ENCODE peak calls at places on chromosome 7, in seven cellular contexts. L, E, X, H, Y, S and V are unnamed samples. For H3K36me3 and H3K27me3, the result is how much of the 10 kb centered on the place peaks cover.

GRCh38 chr7:81846398-81846797 is 76.6 kb upstream of the HGF start:
- DNase-seq in L (no peak), E (peak), X (no peak), H (peak), Y (no peak), S (no peak), V (no peak)

GRCh38 chr7:36790280-36790679 is 66.0 kb upstream of the AOAH start:
- DNase-seq in L (no peak), E (no peak), X (no peak), H (no peak), Y (no peak), S (no peak), V (no peak)

GRCh38 chr7:111771638-111772037 is 209.3 kb upstream of the IMMP2L start:
- DNase-seq in L (no peak), E (no peak), X (no peak), H (no peak), Y (no peak), S (no peak), V (peak)

GRCh38 chr7:65004575-65004974 is 1.9 kb downstream of the ERV3-1 start:
- DNase-seq in L (no peak), E (no peak), X (no peak), H (no peak), Y (no peak), S (no peak), V (no peak)

GRCh38 chr7:106281919-106282318 is 2.9 kb downstream of the NAMPT start:
- DNase-seq in L (no peak), E (no peak), X (no peak), H (no peak), Y (no peak), S (no peak), V (no peak)

GRCh38 chr7:69399038-69399800 is 199.1 kb upstream of the AUTS2 start:
- DNase-seq in L (peak), E (no peak), X (no peak), H (peak), Y (peak), S (no peak), V (peak)

GRCh38 chr7:78090616-78091015 is 292.0 kb downstream of the PHTF2 start:
- DNase-seq in L (no peak), E (no peak), X (no peak), H (peak), Y (no peak), S (no peak), V (no peak)

GRCh38 chr7:142556745-142557144 is 192.5 kb upstream of the PRSS1 start:
- DNase-seq in L (no peak), E (peak), X (no peak), H (peak), Y (peak), S (no peak), V (peak)

GRCh38 chr7:150903627-150904026 is 51.3 kb downstream of the AOC1 start:
- DNase-seq in L (no peak), E (peak), X (peak), H (peak), Y (no peak), S (peak), V (no peak)

GRCh38 chr7:55127622-55128081 is 108.8 kb downstream of the EGFR start:
- DNase-seq in L (no peak), E (peak), X (no peak), H (peak), Y (no peak), S (no peak), V (no peak)

GRCh38 chr7:118214051-118214832 is 10.3 kb upstream of the ANKRD7 start:
- DNase-seq in L (peak), E (peak), X (peak), H (peak), Y (no peak), S (peak), V (no peak)

GRCh38 chr7:87231243-87231642 is 11.7 kb upstream of the TMEM243 start:
- DNase-seq in L (no peak), E (peak), X (no peak), H (no peak), Y (no peak), S (peak), V (no peak)

GRCh38 chr7:45573636-45574470 is at the start of gene ADCY1:
- DNase-seq in L (peak), E (no peak), X (no peak), H (peak), Y (peak), S (peak), V (peak)

GRCh38 chr7:118152632-118153031 is 31.3 kb upstream of the LSM8 start:
- DNase-seq in L (no peak), E (no peak), X (no peak), H (peak), Y (no peak), S (no peak), V (no peak)

GRCh38 chr7:100544949-100545635 is 6.1 kb downstream of the AGFG2 start:
- DNase-seq in L (no peak), E (no peak), X (no peak), H (peak), Y (no peak), S (no peak), V (no peak)

GRCh38 chr7:32019008-32019578 is 51.1 kb downstream of the PDE1C start:
- DNase-seq in L (no peak), E (no peak), X (no peak), H (no peak), Y (no peak), S (no peak), V (no peak)

GRCh38 chr7:157495177-157495553 is 158.4 kb downstream of the DNAJB6 start:
- DNase-seq in L (no peak), E (no peak), X (no peak), H (no peak), Y (no peak), S (no peak), V (no peak)

GRCh38 chr7:12244129-12244528 is 33.0 kb downstream of the TMEM106B start:
- DNase-seq in L (no peak), E (no peak), X (no peak), H (peak), Y (peak), S (no peak), V (peak)

GRCh38 chr7:77655836-77656455 is 40.3 kb upstream of the RSBN1L start:
- DNase-seq in L (no peak), E (no peak), X (no peak), H (no peak), Y (no peak), S (no peak), V (no peak)

GRCh38 chr7:17147409-17147808 is 151.0 kb upstream of the AHR start:
- DNase-seq in L (no peak), E (no peak), X (no peak), H (peak), Y (no peak), S (no peak), V (no peak)

GRCh38 chr7:112129655-112130323 is 76.4 kb downstream of the DOCK4 start:
- DNase-seq in L (no peak), E (peak), X (no peak), H (no peak), Y (peak), S (no peak), V (no peak)

GRCh38 chr7:42164946-42165345 is 72.1 kb downstream of the GLI3 start:
- DNase-seq in L (no peak), E (no peak), X (no peak), H (no peak), Y (no peak), S (no peak), V (no peak)

GRCh38 chr7:47839381-47839780 is 108.9 kb downstream of the PKD1L1 start:
- DNase-seq in L (no peak), E (no peak), X (no peak), H (no peak), Y (no peak), S (no peak), V (no peak)

GRCh38 chr7:8700076-8700624 is 266.7 kb downstream of the NXPH1 start:
- DNase-seq in L (no peak), E (no peak), X (no peak), H (no peak), Y (no peak), S (no peak), V (no peak)

GRCh38 chr7:128108641-128109423 is 77.6 kb upstream of the LRRC4 start:
- DNase-seq in L (peak), E (no peak), X (peak), H (no peak), Y (no peak), S (no peak), V (no peak)

GRCh38 chr7:150978136-150978789 is at the start of gene KCNH2:
- DNase-seq in L (no peak), E (peak), X (peak), H (no peak), Y (peak), S (peak), V (peak)

GRCh38 chr7:35261476-35262285 is 7.8 kb upstream of the TBX20 start:
- DNase-seq in L (no peak), E (no peak), X (peak), H (no peak), Y (peak), S (peak), V (peak)

GRCh38 chr7:105429746-105430612 is 41.3 kb upstream of the SRPK2 start:
- DNase-seq in L (no peak), E (peak), X (no peak), H (peak), Y (peak), S (no peak), V (no peak)

GRCh38 chr7:142248-142955 is 50.0 kb upstream of the FAM20C start:
- DNase-seq in L (no peak), E (peak), X (peak), H (no peak), Y (no peak), S (peak), V (no peak)

GRCh38 chr7:131605280-131605878 is 49.0 kb upstream of the PODXL start:
- DNase-seq in L (no peak), E (no peak), X (no peak), H (peak), Y (peak), S (no peak), V (peak)

GRCh38 chr7:70432567-70433001 is 699.4 kb upstream of the GALNT17 start:
- DNase-seq in L (no peak), E (no peak), X (peak), H (no peak), Y (no peak), S (no peak), V (no peak)

GRCh38 chr7:132402751-132403245 is 173.5 kb downstream of the PLXNA4 start:
- DNase-seq in L (peak), E (peak), X (peak), H (peak), Y (no peak), S (no peak), V (no peak)

GRCh38 chr7:11818281-11818680 is 13.7 kb downstream of the THSD7A start:
- DNase-seq in L (no peak), E (no peak), X (no peak), H (no peak), Y (no peak), S (no peak), V (no peak)

GRCh38 chr7:113394856-113395255 is 276.5 kb upstream of the SMIM30 start:
- DNase-seq in L (no peak), E (no peak), X (no peak), H (no peak), Y (peak), S (no peak), V (peak)

GRCh38 chr7:122893486-122893885 is 7.2 kb upstream of the CADPS2 start:
- DNase-seq in L (no peak), E (no peak), X (no peak), H (no peak), Y (no peak), S (no peak), V (no peak)

GRCh38 chr7:84589012-84589411 is 394.4 kb upstream of the SEMA3A start:
- DNase-seq in L (peak), E (no peak), X (no peak), H (no peak), Y (no peak), S (no peak), V (no peak)

GRCh38 chr7:20310963-20311742 is 19.5 kb upstream of the ITGB8 start:
- DNase-seq in L (no peak), E (no peak), X (no peak), H (peak), Y (no peak), S (no peak), V (no peak)

GRCh38 chr7:20306499-20306946 is 24.2 kb upstream of the ITGB8 start:
- DNase-seq in L (no peak), E (no peak), X (no peak), H (no peak), Y (peak), S (no peak), V (peak)

GRCh38 chr7:20305726-20306125 is 25.0 kb upstream of the ITGB8 start:
- DNase-seq in L (no peak), E (no peak), X (no peak), H (no peak), Y (no peak), S (no peak), V (no peak)

GRCh38 chr7:20307119-20307518 is 23.6 kb upstream of the ITGB8 start:
- DNase-seq in L (no peak), E (no peak), X (no peak), H (peak), Y (no peak), S (no peak), V (peak)

DNA sequence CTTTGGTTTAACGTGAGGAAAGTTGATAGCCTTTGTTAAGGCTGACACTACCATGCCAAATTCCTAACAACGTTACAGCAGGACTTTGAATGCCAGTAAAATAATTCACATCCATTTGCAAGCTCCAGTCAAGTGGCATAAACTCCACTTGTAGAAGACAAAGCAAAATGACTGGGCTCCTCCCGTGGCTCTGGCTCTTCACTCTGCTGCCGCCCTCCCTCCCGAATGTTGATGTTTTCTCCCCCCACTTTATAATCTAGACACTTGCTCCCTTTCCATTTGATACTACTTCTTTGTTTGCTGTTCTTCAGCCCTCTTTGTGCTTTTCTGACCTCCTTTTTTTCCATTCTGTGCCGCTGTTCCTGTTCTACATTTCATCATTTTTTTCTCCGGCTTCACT is 22.8 kb upstream of the ITGB8 start:
- DNase-seq in L (no peak), E (no peak), X (no peak), H (no peak), Y (no peak), S (no peak), V (peak)
- H3K36me3 ChIP-seq in L (under half), E (under half), X (under half), H (under half), Y (under half), S (under half), V (under half)

DNA sequence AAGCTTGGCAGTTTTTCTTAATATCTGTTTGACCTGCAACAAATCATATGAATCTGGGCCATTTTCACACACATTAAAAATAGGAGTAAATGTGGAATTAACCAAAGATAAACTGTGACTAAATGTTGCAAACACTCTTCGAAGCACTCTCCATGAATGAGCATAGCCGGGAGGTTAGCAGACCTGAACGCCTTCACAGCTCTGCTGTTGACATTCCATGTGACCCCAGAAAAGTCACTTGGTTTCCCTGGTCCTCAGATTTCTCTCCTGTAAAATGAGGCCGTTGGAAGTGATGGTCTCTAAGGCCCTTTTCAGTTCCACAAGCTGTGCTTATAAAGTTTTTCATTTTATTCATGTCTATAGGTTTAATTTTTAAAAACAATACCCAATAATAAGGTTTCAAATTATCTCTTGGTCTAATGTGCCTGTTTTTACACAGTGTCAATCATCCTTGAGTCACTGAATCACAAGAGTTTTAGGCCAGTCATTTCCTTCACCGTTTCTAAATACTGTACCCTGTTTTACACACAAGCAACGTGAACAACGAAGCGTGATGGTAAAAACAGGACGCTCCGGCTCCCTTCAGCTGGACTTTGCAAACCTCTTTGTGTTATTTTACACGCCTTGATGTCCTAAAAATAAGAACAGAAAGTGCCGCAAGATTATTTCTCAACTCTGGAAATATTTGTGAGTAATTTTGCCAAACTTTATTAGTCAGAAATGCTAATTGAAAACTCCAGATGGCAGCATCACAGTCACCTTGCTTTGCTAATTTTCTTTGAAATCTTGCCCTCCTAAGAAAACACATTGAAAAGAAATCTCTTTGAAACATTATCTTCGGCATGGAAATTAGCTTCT is 38.6 kb upstream of the MET start:
- DNase-seq in L (no peak), E (no peak), X (no peak), H (peak), Y (no peak), S (no peak), V (no peak)
- H3K4me3 ChIP-seq in L (no peak), E (no peak), X (no peak), H (peak), Y (no peak), S (no peak), V (no peak)

GRCh38 chr7:25856056-25856780 is 295.8 kb upstream of the NFE2L3 start:
- DNase-seq in L (no peak), E (no peak), X (no peak), H (peak), Y (no peak), S (no peak), V (no peak)

GRCh38 chr7:25858562-25859411 is 293.2 kb upstream of the NFE2L3 start:
- DNase-seq in L (no peak), E (no peak), X (no peak), H (no peak), Y (peak), S (no peak), V (peak)

GRCh38 chr7:25858200-25858561 is 293.8 kb upstream of the NFE2L3 start:
- DNase-seq in L (no peak), E (no peak), X (no peak), H (no peak), Y (no peak), S (no peak), V (peak)

GRCh38 chr7:25859412-25859704 is 292.6 kb upstream of the NFE2L3 start:
- DNase-seq in L (no peak), E (no peak), X (no peak), H (no peak), Y (no peak), S (no peak), V (peak)

GRCh38 chr7:25857376-25858067 is 294.5 kb upstream of the NFE2L3 start:
- DNase-seq in L (no peak), E (no peak), X (peak), H (peak), Y (peak), S (no peak), V (peak)
- H3K27me3 ChIP-seq in L (half or more), E (half or more), X (under half), H (under half), Y (half or more), S (half or more), V (half or more)

GRCh38 chr7:134446446-134446845 is 12.5 kb downstream of the AKR1B1 start:
- DNase-seq in L (no peak), E (no peak), X (no peak), H (no peak), Y (no peak), S (no peak), V (no peak)
- H3K36me3 ChIP-seq in L (half or more), E (half or more), X (under half), H (under half), Y (half or more), S (half or more), V (half or more)

GRCh38 chr7:50088463-50089129 is 4.5 kb downstream of the ZPBP start:
- DNase-seq in L (no peak), E (no peak), X (no peak), H (no peak), Y (no peak), S (no peak), V (no peak)

DNA sequence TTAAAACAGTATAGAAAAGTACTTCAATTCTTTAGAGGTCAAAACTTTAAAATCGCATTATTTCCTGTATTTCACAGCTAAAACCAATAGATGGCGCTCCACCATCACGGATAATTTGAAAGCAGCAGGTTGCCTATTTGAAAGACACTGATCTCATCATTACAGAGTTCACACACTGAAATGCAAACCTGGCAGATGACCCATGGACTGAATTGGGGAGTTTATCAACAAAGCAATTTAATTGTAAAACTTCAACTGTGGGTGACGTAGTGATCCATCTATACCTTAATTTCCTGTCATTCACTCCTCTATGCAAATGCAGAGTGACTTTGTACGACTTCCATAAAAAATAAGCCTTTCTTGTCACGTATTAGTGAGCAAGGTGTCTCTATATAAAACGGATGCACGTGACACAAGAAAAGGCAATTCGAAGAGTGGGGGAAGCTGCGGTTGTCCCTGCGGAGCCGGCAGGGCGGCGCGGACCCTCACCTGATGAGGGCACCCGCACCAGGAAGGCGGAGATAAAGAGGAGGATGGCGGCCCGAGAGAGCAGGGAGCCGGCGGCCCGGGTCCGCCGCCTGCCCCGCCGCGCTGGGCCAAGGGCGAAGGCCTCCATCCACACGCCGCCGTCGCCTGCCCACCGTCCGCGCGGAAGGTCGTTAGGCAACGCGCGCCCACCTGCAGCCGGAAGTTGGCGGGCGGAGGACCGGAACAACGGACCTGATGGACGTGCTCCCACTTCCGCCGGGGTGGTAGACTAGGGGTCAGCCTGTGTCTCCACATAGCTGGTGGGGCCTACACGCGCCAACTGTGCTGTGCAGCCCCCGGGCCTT is at the start of gene ZPBP:
- DNase-seq in L (peak), E (peak), X (no peak), H (peak), Y (peak), S (peak), V (peak)
- H3K4me3 ChIP-seq in L (peak), E (peak), X (peak), H (peak), Y (no peak), S (peak), V (peak)

GRCh38 chr7:103447073-103447960 is 1.3 kb upstream of the SLC26A5 start:
- DNase-seq in L (no peak), E (no peak), X (no peak), H (peak), Y (peak), S (no peak), V (peak)
- H3K27me3 ChIP-seq in L (half or more), E (under half), X (under half), H (under half), Y (half or more), S (half or more), V (under half)

GRCh38 chr7:110621289-110621688 is 469.6 kb upstream of the LRRN3 start:
- DNase-seq in L (no peak), E (no peak), X (no peak), H (no peak), Y (no peak), S (no peak), V (no peak)
- H3K36me3 ChIP-seq in L (under half), E (under half), X (under half), H (under half), Y (under half), S (under half), V (under half)

GRCh38 chr7:80134536-80135305 is at the start of gene GNAI1:
- DNase-seq in L (peak), E (peak), X (peak), H (peak), Y (peak), S (peak), V (peak)
- H3K4me3 ChIP-seq in L (peak), E (peak), X (peak), H (peak), Y (peak), S (peak), V (peak)